ENCODE peak calls at places on chromosomes 4 and X, in four cellular contexts. A is mammary epithelial cell, U is fibroblast of lung, M is GM23248. P is an unnamed sample. For H3K79me2, the result is how much of the 10 kb centered on the place peaks cover.

GRCh38 chr4:15145709-15146108 is 143.4 kb downstream of the CPEB2 start:
- DNase-seq in M (no peak), U (no peak), A (no peak), P (no peak)

GRCh38 chrX:30935985-30936384 is 46.9 kb upstream of the TAB3 start:
- DNase-seq in A (peak), U (peak), M (peak), P (no peak)

GRCh38 chrX:21734175-21734574 is 23.7 kb downstream of the SMPX start:
- DNase-seq in A (no peak), U (no peak), M (no peak), P (no peak)

GRCh38 chr4:100093091-100093866 is 97.0 kb downstream of the DDIT4L start:
- DNase-seq in A (peak), U (peak), M (peak), P (peak)

GRCh38 chrX:150848914-150849365 is 49.5 kb downstream of the CD99L2 start:
- DNase-seq in A (peak), U (no peak), M (no peak), P (no peak)

GRCh38 chrX:41692162-41692749 is 3.5 kb downstream of the GPR34 start:
- DNase-seq in A (no peak), U (peak), M (peak), P (no peak)

GRCh38 chrX:68998716-68999115 is 166.5 kb downstream of the PJA1 start:
- DNase-seq in M (no peak), U (no peak), A (peak), P (no peak)

GRCh38 chr4:123939621-123940020 is 543.0 kb downstream of the SPRY1 start:
- DNase-seq in M (peak), A (peak), U (peak), P (no peak)

GRCh38 chr4:4992833-4993232 is 26.4 kb downstream of the CYTL1 start:
- DNase-seq in M (no peak), U (no peak), A (no peak), P (no peak)

GRCh38 chr4:4994312-4995097 is 24.8 kb downstream of the CYTL1 start:
- DNase-seq in U (no peak), A (no peak), M (no peak), P (no peak)

GRCh38 chr4:4995866-4996265 is 23.4 kb downstream of the CYTL1 start:
- DNase-seq in U (no peak), A (no peak), M (peak), P (no peak)

GRCh38 chr4:4991541-4992099 is 27.6 kb downstream of the CYTL1 start:
- DNase-seq in A (no peak), M (peak), U (no peak), P (no peak)

GRCh38 chr4:4995103-4995761 is 24.0 kb downstream of the CYTL1 start:
- DNase-seq in A (peak), M (peak), U (peak), P (peak)
- H2AFZ ChIP-seq in A (peak), M (no peak), U (no peak), P (no peak)

DNA sequence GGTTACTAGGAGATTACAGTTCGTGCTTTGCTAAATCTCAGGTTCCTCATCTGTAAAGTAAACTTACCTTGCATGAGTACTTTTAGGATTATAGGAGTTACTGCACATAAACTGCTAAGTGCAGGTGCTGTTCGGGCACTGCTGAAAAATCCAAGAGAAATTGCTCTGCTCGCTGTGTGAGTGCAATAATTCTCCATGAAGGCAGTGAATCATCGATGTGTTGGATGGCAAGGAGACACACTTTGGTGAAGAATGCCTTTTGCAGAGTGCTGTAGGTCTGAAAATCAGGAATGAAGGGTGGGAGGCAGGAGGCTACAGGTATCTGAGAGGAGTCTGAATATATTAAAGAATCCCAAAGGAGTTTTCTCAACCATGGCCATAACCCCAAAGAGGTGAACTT is 113.0 kb downstream of the CHIC2 start:
- DNase-seq in A (no peak), U (no peak), M (no peak), P (no peak)
- TF ChIP-seq EZH2 in A (no peak), U (no peak), M (no peak), P (no peak)

GRCh38 chrX:83997781-83998180 is 136.8 kb downstream of the CYLC1 start:
- DNase-seq in M (no peak), A (no peak), U (no peak), P (no peak)
- H3K79me2 ChIP-seq in M (under half), A (under half), U (under half), P (under half)

DNA sequence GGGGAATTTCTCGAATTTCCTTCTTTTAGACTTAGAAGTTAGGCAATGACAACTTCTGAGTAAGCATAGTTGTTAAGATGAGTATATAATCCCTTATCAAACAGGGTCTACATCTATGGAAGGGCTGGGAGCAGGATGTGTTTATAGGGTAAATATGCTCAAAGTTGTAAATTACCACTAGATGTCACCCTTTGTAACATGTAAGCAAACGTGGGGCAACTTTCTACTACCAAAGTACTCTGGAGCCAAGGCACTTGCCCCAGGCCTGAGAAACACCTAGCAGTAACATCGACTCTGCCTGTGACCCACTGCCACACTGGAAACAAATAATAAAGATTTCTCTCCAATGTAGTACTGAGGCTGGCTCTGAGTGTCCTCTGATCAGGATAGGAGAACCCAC is 444.6 kb downstream of the IQCM start:
- DNase-seq in A (peak), M (peak), U (peak), P (no peak)
- H2AFZ ChIP-seq in A (no peak), M (no peak), U (no peak), P (no peak)

GRCh38 chr4:144645621-144646522 is at the start of gene HHIP:
- DNase-seq in U (peak), A (peak), M (peak), P (peak)
- TF ChIP-seq EZH2 in U (no peak), A (no peak), M (no peak), P (no peak)

GRCh38 chrX:123728554-123728953 is 4.3 kb downstream of the THOC2 start:
- DNase-seq in M (no peak), A (no peak), U (no peak), P (no peak)
- H3K79me2 ChIP-seq in M (half or more), A (half or more), U (half or more), P (half or more)

GRCh38 chr4:119025916-119026661 is 109.5 kb upstream of the MYOZ2 start:
- DNase-seq in M (peak), A (peak), U (peak), P (no peak)

GRCh38 chr4:119027815-119028214 is 107.8 kb upstream of the MYOZ2 start:
- DNase-seq in A (no peak), M (no peak), U (no peak), P (no peak)

GRCh38 chr4:119026662-119027444 is 108.8 kb upstream of the MYOZ2 start:
- DNase-seq in U (no peak), A (no peak), M (peak), P (no peak)

GRCh38 chr4:119024102-119024501 is 111.5 kb upstream of the MYOZ2 start:
- DNase-seq in M (no peak), U (no peak), A (no peak), P (no peak)

DNA sequence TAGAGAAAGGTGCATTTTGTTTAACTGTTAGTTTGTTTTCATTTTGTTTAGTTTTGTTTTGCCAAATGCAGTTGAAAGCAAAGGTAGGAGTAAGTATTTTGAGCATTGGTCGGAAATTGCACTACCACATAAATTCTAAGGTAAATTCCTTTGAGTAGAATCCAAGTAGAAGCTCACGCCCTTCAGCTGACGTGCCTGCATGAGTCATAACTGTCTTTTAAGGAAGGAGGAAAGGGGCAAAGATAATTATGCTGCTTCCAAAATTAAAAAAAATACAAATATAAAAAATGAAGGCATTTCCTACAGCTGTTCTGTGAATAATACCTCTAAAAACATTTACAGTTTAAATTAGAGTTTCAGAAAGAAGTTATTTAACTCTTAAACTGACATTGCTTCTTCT is 110.2 kb upstream of the MYOZ2 start:
- DNase-seq in A (peak), M (peak), U (peak), P (no peak)
- H2AFZ ChIP-seq in A (peak), M (peak), U (no peak), P (no peak)

DNA sequence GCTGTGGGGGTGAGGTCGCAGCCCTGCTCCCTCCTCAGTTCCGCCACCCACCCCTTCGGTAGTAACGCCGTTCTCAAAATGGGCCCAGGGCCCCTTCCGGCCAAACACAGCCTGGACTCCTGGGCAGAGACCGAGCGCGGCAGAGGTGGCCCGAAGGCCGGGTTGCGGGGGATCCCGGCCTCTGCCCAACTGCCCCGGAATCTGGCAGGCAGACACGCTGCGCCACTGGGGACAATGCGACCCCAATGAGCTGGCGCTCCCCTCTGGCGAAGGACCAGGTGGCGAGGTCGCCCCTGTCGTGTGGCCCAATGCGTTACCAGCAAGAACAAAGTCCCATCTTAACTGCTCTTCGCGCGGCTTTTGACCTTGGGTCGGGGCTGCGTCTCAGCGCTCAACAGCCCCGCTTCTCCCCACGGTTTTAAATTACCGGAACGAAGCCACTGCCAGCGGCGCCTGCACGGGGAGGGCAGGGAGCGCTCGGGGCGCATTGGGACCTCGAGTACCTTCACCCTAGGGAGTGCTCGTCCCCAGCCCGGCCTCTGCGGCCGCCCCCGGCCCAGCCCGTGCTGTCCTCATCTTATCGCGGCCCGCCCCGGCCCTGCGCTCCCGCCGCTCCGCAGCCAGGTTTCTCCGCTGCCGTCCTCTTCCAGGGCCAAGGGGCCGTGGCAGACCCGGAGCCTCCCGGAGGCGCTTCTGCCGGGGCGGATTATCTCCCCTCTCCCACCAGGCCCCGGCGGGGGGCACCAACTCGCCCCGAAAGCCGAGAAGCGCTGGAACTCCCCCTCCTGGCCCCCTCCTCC is 22.2 kb upstream of the HMX1 start:
- DNase-seq in A (no peak), U (no peak), M (no peak), P (no peak)
- TF ChIP-seq EZH2 in A (no peak), U (peak), M (no peak), P (no peak)

GRCh38 chr4:118823471-118823870 is 12.5 kb downstream of the SEC24D start:
- DNase-seq in A (peak), M (no peak), U (no peak), P (no peak)
- H3K79me2 ChIP-seq in A (half or more), M (half or more), U (half or more), P (under half)

GRCh38 chr4:174828845-174829701 is at the start of gene GLRA3:
- DNase-seq in U (peak), M (peak), A (peak), P (peak)
- H2AFZ ChIP-seq in U (no peak), M (peak), A (peak), P (no peak)